ENCODE peak calls at places on chromosomes 3 and 15, in six cellular contexts. V is IMR-90; S is left ventricle myocardium inferior; B is mammary epithelial cell; N is CD8-positive, alpha-beta memory T cell; C is DND-41. G is an unnamed sample.

GRCh38 chr3:197209366-197210260 is 88.8 kb downstream of the DLG1 start:
- DNase-seq in V (no peak), S (no peak), B (no peak), N (no peak), C (no peak), G (no peak)

GRCh38 chr15:77538793-77539487 is 93.8 kb downstream of the LINGO1 start:
- DNase-seq in V (no peak), S (no peak), B (no peak), N (no peak), C (no peak), G (peak; percentile 54)

GRCh38 chr3:12560505-12561188 is 3.8 kb downstream of the MKRN2 start:
- DNase-seq in V (no peak), S (no peak), B (no peak), N (no peak), C (no peak), G (no peak)

GRCh38 chr15:76342046-76342381 is 5.4 kb downstream of the ISL2 start:
- DNase-seq in V (no peak), S (no peak), B (no peak), N (no peak), C (no peak), G (no peak)

GRCh38 chr3:8764528-8764927 is 4.9 kb downstream of the OXTR start:
- DNase-seq in V (no peak), S (no peak), B (no peak), N (no peak), C (no peak), G (no peak)

GRCh38 chr3:194130807-194131589 is 5.0 kb upstream of the HES1 start:
- DNase-seq in V (no peak), S (no peak), B (peak; percentile 66), N (no peak), C (peak; percentile 40), G (no peak)

GRCh38 chr15:57036352-57036751 is 117.9 kb downstream of the TCF12 start:
- DNase-seq in V (no peak), S (no peak), B (no peak), N (no peak), C (no peak), G (no peak)

GRCh38 chr3:174438501-174439156 is 420.5 kb upstream of the NAALADL2 start:
- DNase-seq in V (no peak), S (no peak), B (peak; percentile 12), N (no peak), C (no peak), G (no peak)

GRCh38 chr15:58932791-58933310 is 628 bp downstream of the SLTM start:
- DNase-seq in V (no peak), S (no peak), B (no peak), N (no peak), C (no peak), G (no peak)

GRCh38 chr3:138468886-138469285 is 34.5 kb downstream of the ESYT3 start:
- DNase-seq in V (no peak), S (no peak), B (peak; percentile 76), N (no peak), C (no peak), G (peak; percentile 35)

GRCh38 chr3:131031660-131032059 is 5.0 kb downstream of the NEK11 start:
- DNase-seq in V (no peak), S (no peak), B (no peak), N (no peak), C (no peak), G (no peak)

GRCh38 chr15:41517895-41518449 is 4.3 kb upstream of the LTK start:
- DNase-seq in V (no peak), S (no peak), B (no peak), N (no peak), C (no peak), G (no peak)

GRCh38 chr3:71301001-71301400 is 282.5 kb downstream of the FOXP1 start:
- DNase-seq in V (no peak), S (no peak), B (no peak), N (no peak), C (no peak), G (no peak)

DNA sequence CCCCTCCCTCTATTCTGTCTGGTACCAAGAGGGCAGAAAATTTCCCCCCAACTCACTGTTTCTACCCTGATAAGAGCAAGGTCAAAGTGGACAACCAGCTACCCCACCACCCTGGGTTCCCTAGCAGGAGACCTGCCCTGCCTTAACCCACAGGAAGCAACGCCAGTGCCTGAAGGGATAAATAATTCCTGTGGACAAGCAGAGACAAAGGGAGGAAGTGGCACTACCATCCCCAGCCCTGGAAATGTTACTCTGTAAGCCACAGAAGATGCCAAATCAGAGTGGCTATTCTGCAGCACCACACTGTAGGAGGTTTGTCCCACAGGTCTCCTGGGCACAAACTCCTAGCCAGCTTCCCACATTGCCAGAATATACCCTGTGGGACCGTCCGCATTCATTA is 80.1 kb downstream of the DNAH12 start:
- DNase-seq in V (no peak), S (no peak), B (peak; percentile 6), N (no peak), C (no peak), G (no peak)
- H3K4me3 ChIP-seq in V (no peak overlapping the region), S (no peak overlapping the region), B (no peak overlapping the region), N (no peak overlapping the region), C (no peak overlapping the region), G (no peak overlapping the region)

DNA sequence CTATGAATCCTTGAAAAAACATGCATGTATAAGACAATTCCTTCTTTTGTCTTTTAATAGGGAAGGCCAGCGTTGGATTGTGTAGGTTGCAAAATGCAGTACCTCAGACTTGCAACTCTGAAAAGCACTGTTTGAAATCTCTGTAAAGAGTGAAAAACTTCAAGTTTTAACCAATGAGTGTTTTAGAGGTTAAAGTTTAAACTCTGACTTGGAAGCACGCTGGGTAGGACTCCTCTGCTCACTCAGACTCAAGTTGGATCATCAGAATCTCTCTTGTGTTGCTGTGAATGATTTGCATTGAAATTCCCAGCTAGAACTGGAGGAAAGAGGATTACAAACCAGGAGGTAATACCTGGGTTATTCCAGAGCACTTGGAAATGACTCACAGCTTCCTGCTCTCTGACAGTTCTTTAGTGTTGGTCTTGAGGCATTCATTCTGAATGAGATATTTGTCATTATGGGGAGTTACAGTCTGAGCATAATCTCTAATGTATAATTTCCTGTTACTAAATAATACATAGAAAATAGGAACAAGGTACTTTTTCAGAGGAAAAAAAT is 49.1 kb downstream of the PLS1 start:
- DNase-seq in V (peak; percentile 35), S (no peak), B (peak; percentile 92), N (no peak), C (no peak), G (no peak)
- H3K27ac ChIP-seq in V (no peak overlapping the region), S (no peak overlapping the region), B (peak overlapping the region; percentile 56), N (no peak overlapping the region), C (no peak overlapping the region), G (no peak overlapping the region)

GRCh38 chr3:52498134-52499054 is 3.3 kb downstream of the STAB1 start:
- DNase-seq in V (peak; percentile 53), S (peak; percentile 53), B (no peak), N (no peak), C (no peak), G (peak; percentile 86)
- H3K4me3 ChIP-seq in V (no peak overlapping the region), S (no peak overlapping the region), B (no peak overlapping the region), N (no peak overlapping the region), C (no peak overlapping the region), G (peak overlapping the region; percentile 52)

GRCh38 chr3:62233065-62233464 is 140.3 kb downstream of the FEZF2 start:
- DNase-seq in V (no peak), S (no peak), B (no peak), N (no peak), C (no peak), G (no peak)
- H3K27ac ChIP-seq in V (no peak overlapping the region), S (no peak overlapping the region), B (no peak overlapping the region), N (no peak overlapping the region), C (no peak overlapping the region), G (no peak overlapping the region)

GRCh38 chr3:128424508-128425069 is 42.1 kb downstream of the DNAJB8 start:
- DNase-seq in V (peak; percentile 54), S (no peak), B (no peak), N (no peak), C (no peak), G (no peak)

GRCh38 chr3:128427175-128427857 is 39.4 kb downstream of the DNAJB8 start:
- DNase-seq in V (no peak), S (no peak), B (no peak), N (no peak), C (no peak), G (no peak)

GRCh38 chr3:128425846-128426127 is 40.9 kb downstream of the DNAJB8 start:
- DNase-seq in V (no peak), S (no peak), B (no peak), N (no peak), C (no peak), G (no peak)

GRCh38 chr3:128425142-128425845 is 41.4 kb downstream of the DNAJB8 start:
- DNase-seq in V (no peak), S (no peak), B (no peak), N (no peak), C (no peak), G (no peak)

DNA sequence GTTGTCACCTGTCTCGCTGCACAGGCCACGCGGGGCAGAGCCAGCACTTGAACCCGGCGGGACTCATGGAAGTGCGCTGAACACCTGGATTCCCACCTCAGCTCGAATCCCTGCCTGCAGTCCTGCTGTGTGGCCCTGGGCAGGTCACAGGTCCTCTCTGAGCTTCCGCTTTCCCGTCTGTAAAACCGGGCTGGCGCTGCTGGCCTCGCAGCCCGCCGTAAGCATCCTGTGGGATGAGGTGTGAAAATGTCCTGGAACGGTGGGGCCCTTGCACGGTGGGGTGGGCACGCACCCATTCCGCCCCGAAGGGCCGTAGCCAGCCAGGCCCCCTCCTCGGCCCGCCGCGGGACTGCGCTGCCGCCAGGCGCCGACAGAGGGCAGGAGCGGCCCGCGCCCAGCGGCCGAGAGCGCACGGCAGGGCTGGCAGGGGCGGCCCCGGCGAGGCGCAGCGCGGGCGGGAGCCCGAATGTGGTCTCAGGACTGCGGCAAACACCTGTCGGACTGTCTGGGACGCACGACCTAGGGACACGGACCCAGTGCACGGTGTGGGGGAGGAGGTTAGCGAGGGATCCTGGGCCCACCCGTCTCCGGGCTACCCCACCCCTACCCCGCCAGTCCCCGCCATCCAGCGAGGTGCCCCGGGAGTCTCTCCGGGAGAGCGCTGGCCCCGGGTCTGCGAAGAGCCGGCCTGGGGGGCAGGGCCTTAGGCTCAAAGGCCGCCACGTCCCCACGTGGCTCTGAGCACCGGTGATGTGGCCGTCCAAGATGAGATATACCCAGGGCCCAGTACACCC is 40.4 kb downstream of the DNAJB8 start:
- DNase-seq in V (no peak), S (peak; percentile 40), B (peak; percentile 10), N (peak; percentile 55), C (no peak), G (peak; percentile 92)
- H3K4me3 ChIP-seq in V (no peak overlapping the region), S (peak overlapping the region; percentile 54), B (no peak overlapping the region), N (no peak overlapping the region), C (no peak overlapping the region), G (peak overlapping the region; percentile 36)

G was measured in spleen.